ENCODE peak calls at places on chromosomes 5 and 9, in eight cellular contexts. A is H1, R is GM12892, D is stomach, Z is suprapubic skin, S is prostate gland, M is K562, B is HepG2. L is an unnamed sample.

GRCh38 chr9:136720251-136720886 is 8.0 kb downstream of the DIPK1B start:
- DNase-seq in S (no peak), B (no peak), D (no peak), A (no peak), R (no peak), M (peak), Z (no peak), L (no peak)

GRCh38 chr9:15295761-15296405 is 11.1 kb downstream of the TTC39B start:
- DNase-seq in Z (no peak), D (no peak), A (peak), S (no peak), R (no peak), B (peak), M (no peak), L (no peak)

GRCh38 chr5:33701251-33701650 is 190.5 kb downstream of the ADAMTS12 start:
- DNase-seq in Z (no peak), S (no peak), R (no peak), M (no peak), D (no peak), B (no peak), A (no peak), L (no peak)

GRCh38 chr5:1939256-1939655 is 56.5 kb upstream of the IRX4 start:
- DNase-seq in R (no peak), D (no peak), M (no peak), S (no peak), A (no peak), B (no peak), Z (no peak), L (no peak)

GRCh38 chr5:132072508-132072907 is 1.1 kb upstream of the CSF2 start:
- DNase-seq in B (no peak), S (no peak), Z (no peak), A (no peak), M (no peak), D (no peak), R (no peak), L (no peak)

GRCh38 chr5:148641735-148642134 is 12.6 kb downstream of the HTR4 start:
- DNase-seq in Z (no peak), R (no peak), S (no peak), B (no peak), M (no peak), A (no peak), D (no peak), L (no peak)

GRCh38 chr5:84290161-84290560 is 94.5 kb downstream of the EDIL3 start:
- DNase-seq in D (no peak), M (no peak), A (no peak), Z (no peak), S (no peak), B (no peak), R (no peak), L (no peak)

GRCh38 chr5:103393131-103393754 is 134.7 kb downstream of the MACIR start:
- DNase-seq in S (no peak), D (no peak), R (no peak), B (no peak), A (no peak), M (no peak), Z (no peak), L (no peak)

GRCh38 chr5:151686673-151687378 is at the start of gene SPARC:
- DNase-seq in B (no peak), Z (peak), R (no peak), D (no peak), S (peak), M (no peak), A (peak), L (peak)

GRCh38 chr9:30944233-30944585 is 1440.2 kb upstream of the ACO1 start:
- DNase-seq in A (no peak), M (no peak), S (no peak), D (no peak), B (no peak), R (no peak), Z (no peak), L (no peak)

GRCh38 chr9:123657099-123657498 is 272.8 kb downstream of the DENND1A start:
- DNase-seq in M (no peak), A (no peak), S (no peak), Z (no peak), D (no peak), R (no peak), B (no peak), L (no peak)

GRCh38 chr5:147860641-147861025 is 17.9 kb upstream of the SCGB3A2 start:
- DNase-seq in B (no peak), S (no peak), D (peak), A (no peak), R (no peak), Z (no peak), M (no peak), L (no peak)

GRCh38 chr5:146703899-146704298 is 174.7 kb downstream of the PPP2R2B start:
- DNase-seq in A (no peak), B (no peak), Z (no peak), D (no peak), S (no peak), M (no peak), R (no peak), L (no peak)

GRCh38 chr5:156326718-156327259 is at the start of gene SGCD:
- DNase-seq in S (no peak), D (peak), B (no peak), M (no peak), Z (peak), A (peak), R (no peak), L (no peak)

GRCh38 chr5:4855048-4855447 is 285.1 kb upstream of the ADAMTS16 start:
- DNase-seq in B (no peak), M (no peak), R (no peak), D (no peak), A (no peak), Z (no peak), S (no peak), L (no peak)

GRCh38 chr5:107979272-107979671 is 308.5 kb upstream of the EFNA5 start:
- DNase-seq in S (no peak), R (no peak), M (no peak), B (no peak), A (no peak), D (no peak), Z (no peak), L (no peak)

GRCh38 chr9:115024925-115025535 is 92.9 kb downstream of the TNC start:
- DNase-seq in M (no peak), A (no peak), S (no peak), Z (no peak), B (no peak), R (no peak), D (no peak), L (no peak)

GRCh38 chr5:107285772-107286171 is 385.0 kb downstream of the EFNA5 start:
- DNase-seq in Z (no peak), B (no peak), D (no peak), R (no peak), A (no peak), S (no peak), M (no peak), L (no peak)

GRCh38 chr9:79812507-79813261 is 240.9 kb downstream of the TLE4 start:
- DNase-seq in D (no peak), A (no peak), S (no peak), M (no peak), Z (no peak), R (no peak), B (no peak), L (no peak)

GRCh38 chr5:65707663-65708062 is 14.2 kb downstream of the SGTB start:
- DNase-seq in S (no peak), D (no peak), R (no peak), A (no peak), Z (no peak), B (no peak), M (no peak), L (no peak)

GRCh38 chr9:22425551-22425950 is 21.1 kb upstream of the DMRTA1 start:
- DNase-seq in Z (no peak), S (no peak), R (no peak), B (no peak), D (no peak), M (no peak), A (no peak), L (no peak)
- TF ChIP-seq POLR2AphosphoS5 in Z (no peak), S (no peak), R (no peak), B (no peak), D (no peak), M (no peak), A (no peak), L (no peak)

DNA sequence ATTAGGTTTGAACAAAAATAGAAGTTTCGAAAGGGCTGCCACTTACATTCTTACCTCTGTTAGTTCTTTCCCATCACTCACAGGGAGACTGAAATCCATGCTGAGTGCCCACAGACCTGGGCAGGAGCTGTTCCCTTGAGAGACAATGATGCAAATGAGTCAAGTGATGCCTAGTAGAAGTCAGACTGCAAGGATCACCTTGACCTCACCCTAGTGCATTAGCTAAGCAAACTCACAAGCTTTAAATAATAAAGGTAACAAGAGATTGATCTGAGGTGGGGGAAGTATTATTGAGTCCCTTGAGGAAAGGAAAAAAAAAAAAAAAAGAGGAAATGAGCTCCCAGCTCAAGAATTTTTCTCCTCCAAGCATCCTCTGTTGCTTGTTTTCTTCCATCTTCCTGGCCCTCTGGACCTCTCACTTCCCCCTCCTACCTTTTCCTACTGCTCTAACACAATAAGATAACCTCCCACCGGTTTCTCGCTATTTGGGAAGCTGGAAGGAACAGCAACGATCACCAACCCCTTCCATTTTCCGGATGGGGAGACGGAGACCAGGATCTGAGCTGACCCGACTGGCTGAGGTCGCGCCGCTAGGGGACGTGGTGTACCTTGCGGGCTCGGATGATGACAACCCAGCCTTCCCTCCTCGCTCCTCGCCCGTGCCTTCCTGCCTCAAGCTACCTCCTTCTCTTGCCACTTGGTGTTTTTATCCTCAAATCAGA is 2.0 kb downstream of the LPAR1 start:
- DNase-seq in A (peak), R (no peak), B (no peak), M (no peak), D (peak), S (peak), Z (peak), L (no peak)
- TF ChIP-seq POLR2AphosphoS5 in A (no peak), R (no peak), B (no peak), M (no peak), D (no peak), S (no peak), Z (peak), L (peak)

DNA sequence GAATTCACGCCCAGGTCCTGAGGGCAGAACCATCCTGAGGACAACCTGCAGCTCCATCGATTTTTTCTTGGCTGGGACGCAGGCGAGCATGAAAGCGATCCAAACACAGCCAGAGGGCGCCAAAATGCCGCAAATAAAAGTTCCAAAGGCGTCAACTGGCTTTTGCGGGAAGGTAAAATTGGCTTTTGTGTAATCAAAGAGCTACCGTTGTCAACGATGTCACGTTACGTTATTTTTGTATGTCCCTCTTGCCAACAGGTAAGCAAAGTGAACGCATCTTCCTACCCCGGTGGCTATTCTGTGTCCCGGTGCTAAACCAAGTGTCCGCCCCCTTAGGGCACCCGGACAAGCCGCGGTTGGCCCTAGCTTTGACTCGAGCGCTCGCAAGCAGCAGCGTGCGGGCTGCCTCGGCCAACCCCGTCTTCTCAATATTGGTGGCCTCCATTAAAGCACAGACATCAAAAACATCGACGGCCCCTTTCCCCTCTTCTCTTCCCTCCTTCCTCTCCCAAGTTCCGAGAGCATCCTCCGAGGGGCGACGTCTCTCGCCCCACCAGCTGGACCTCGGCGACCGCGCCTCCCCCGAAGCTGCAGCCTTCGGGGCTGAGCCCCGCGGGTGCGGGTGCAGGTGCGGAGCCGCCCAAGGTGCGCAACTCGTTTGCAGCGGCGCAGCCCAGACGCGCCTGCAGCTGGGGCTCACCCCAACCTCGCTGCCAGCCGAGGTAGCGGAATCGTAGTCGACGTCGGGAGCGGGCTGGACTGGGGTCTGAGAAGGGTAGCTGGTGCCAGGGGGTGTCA is 1.1 kb upstream of the BASP1 start:
- DNase-seq in M (peak), R (peak), A (peak), B (peak), S (peak), D (peak), Z (peak), L (no peak)
- TF ChIP-seq POLR2AphosphoS5 in M (no peak), R (no peak), A (no peak), B (no peak), S (peak), D (no peak), Z (no peak), L (no peak)

GRCh38 chr5:59152701-59153245 is 569.9 kb downstream of the RAB3C start:
- DNase-seq in M (no peak), Z (no peak), R (no peak), B (no peak), D (no peak), A (no peak), S (no peak), L (no peak)
- TF ChIP-seq POLR2AphosphoS5 in M (no peak), Z (no peak), R (no peak), B (no peak), D (no peak), A (no peak), S (no peak), L (no peak)

GRCh38 chr5:50853151-50853550 is 186.7 kb downstream of the PARP8 start:
- DNase-seq in D (no peak), M (no peak), R (no peak), Z (no peak), B (no peak), A (no peak), S (no peak), L (no peak)

GRCh38 chr5:50854082-50854481 is 187.6 kb downstream of the PARP8 start:
- DNase-seq in S (no peak), R (no peak), Z (no peak), M (no peak), A (no peak), D (no peak), B (no peak), L (no peak)

DNA sequence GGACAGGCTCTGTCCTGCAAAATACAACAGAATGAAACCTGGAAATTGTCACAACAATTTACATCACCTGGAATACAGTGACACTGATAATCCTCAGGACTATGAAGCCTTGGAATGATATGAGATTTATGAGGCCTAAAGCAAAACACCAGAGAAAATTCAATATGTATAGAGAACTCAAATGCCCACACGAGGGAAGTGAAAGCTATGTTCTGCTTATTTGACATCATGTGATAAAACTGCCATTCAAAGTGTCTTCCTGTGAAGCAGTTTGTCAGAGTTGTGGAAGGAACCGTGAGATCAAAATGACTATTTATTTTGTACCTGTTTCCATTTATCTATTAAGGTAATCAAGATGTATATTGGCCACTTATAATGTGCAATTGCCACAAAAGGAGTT is 190.3 kb downstream of the PARP8 start:
- DNase-seq in A (no peak), D (no peak), M (no peak), Z (no peak), B (no peak), S (no peak), R (no peak), L (no peak)
- TF ChIP-seq POLR2AphosphoS5 in A (no peak), D (no peak), M (no peak), Z (no peak), B (no peak), S (no peak), R (no peak), L (no peak)

DNA sequence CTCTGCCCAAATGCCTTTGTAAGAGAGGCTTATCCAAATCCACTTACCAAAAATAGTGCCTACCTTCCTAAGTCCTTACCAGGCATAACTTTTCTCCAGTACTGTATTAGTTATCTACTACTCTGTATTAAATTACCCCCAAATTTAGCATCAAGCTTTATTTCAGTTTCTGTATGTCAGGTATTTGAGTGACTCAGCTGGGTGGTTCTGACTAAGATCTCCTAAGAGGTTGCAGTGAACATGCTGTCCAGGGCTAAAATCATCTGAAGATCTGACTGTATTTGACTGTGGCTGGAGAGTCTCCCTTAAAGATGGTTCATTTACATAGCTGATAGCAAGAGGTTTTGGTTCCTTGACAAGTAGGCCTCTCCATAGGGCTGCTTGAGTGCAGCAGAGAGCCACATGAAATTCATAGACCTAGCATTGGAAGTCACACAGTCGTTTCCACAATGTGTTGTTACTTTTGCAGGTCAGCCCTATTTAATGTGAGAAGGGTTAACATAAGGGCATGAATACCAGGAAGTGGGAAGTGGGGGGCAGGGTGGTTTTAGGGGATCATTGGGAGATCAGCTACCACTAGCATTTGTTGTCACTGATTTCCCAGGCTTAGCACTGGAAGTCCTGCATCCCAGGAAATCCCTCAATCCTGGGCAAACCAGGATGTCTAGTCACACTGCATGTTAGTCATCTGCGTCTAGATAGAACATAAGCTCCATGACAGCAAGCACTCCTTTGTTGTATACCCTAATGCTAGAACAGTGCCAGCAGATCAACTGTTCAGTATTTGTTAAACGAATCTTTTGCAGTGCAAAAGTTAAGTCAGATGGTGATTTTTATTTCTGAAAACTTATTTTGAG is 2.0 kb upstream of the ZNF622 start:
- DNase-seq in D (no peak), B (no peak), A (no peak), S (no peak), M (no peak), R (no peak), Z (no peak), L (no peak)
- TF ChIP-seq POLR2AphosphoS5 in D (no peak), B (no peak), A (no peak), S (no peak), M (no peak), R (no peak), Z (no peak), L (no peak)

GRCh38 chr5:177434942-177435738 is 8.7 kb downstream of the GRK6 start:
- DNase-seq in R (no peak), S (no peak), A (no peak), M (no peak), D (no peak), Z (no peak), B (peak), L (no peak)

GRCh38 chr5:177434437-177434836 is 8.0 kb downstream of the GRK6 start:
- DNase-seq in Z (no peak), A (no peak), B (no peak), M (no peak), S (no peak), D (no peak), R (no peak), L (no peak)

GRCh38 chr5:177432905-177433657 is 6.6 kb downstream of the GRK6 start:
- DNase-seq in B (no peak), D (no peak), S (no peak), A (no peak), R (no peak), M (no peak), Z (no peak), L (no peak)

GRCh38 chr5:177432143-177432904 is 5.8 kb downstream of the GRK6 start:
- DNase-seq in S (no peak), M (no peak), A (no peak), B (no peak), D (no peak), R (no peak), Z (no peak), L (no peak)

DNA sequence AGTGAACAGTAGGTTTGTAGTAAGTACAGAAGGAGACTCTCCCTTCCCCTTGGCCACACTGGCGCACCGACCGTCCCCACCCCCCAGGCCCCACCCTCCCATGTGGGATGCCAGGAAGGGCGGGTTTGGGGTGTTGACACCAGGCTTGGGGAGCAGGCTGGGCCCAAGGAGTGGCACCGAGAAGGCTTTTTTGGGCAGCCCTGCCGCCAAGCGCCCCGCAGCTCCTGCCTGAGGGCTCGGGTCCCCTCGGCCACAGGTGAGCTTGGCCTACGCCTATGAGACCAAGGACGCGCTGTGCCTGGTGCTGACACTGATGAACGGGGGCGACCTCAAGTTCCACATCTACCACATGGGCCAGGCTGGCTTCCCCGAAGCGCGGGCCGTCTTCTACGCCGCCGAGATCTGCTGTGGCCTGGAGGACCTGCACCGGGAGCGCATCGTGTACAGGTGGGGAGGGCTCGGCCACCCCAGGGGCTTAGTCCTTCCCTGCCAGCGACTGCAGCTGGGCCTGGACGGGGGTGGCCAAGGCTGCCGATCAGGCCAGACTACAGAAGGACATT is 7.3 kb downstream of the GRK6 start:
- DNase-seq in R (no peak), D (no peak), S (no peak), A (no peak), B (no peak), Z (no peak), M (no peak), L (no peak)
- TF ChIP-seq POLR2AphosphoS5 in R (no peak), D (no peak), S (no peak), A (no peak), B (no peak), Z (no peak), M (no peak), L (no peak)

L was measured in esophagus muscularis mucosa.